ENCODE peak calls at places on chromosomes 3 and 15, in nine cellular contexts. L, M, C, X, P, Q, S, K and I are unnamed samples.

GRCh38 chr15:37054336-37054735 is 46.0 kb downstream of the MEIS2 start:
- DNase-seq in L (no peak), M (no peak), C (no peak), X (no peak), P (no peak), Q (no peak), S (no peak), K (no peak), I (no peak)

GRCh38 chr15:23483821-23484299 is 36.8 kb upstream of the GOLGA6L2 start:
- DNase-seq in L (no peak), M (no peak), C (no peak), X (no peak), P (no peak), Q (no peak), S (no peak), K (no peak), I (no peak)

GRCh38 chr3:19226516-19226915 is 78.2 kb downstream of the KCNH8 start:
- DNase-seq in L (no peak), M (no peak), C (no peak), X (no peak), P (no peak), Q (no peak), S (no peak), K (no peak), I (no peak)

GRCh38 chr3:112519424-112520001 is 20.2 kb upstream of the BTLA start:
- DNase-seq in L (no peak), M (peak), C (no peak), X (peak), P (peak), Q (peak), S (peak), K (no peak), I (peak)

GRCh38 chr15:38482572-38482971 is 28.6 kb downstream of the FAM98B start:
- DNase-seq in L (no peak), M (no peak), C (no peak), X (no peak), P (no peak), Q (no peak), S (no peak), K (no peak), I (no peak)

GRCh38 chr3:71972031-71972430 is 187.1 kb upstream of the PROK2 start:
- DNase-seq in L (no peak), M (no peak), C (no peak), X (peak), P (peak), Q (no peak), S (no peak), K (no peak), I (no peak)

GRCh38 chr3:20563236-20563635 is 377.2 kb upstream of the SGO1 start:
- DNase-seq in L (no peak), M (no peak), C (no peak), X (no peak), P (peak), Q (no peak), S (no peak), K (no peak), I (peak)

GRCh38 chr15:57495037-57495436 is 96.7 kb upstream of the MYZAP start:
- DNase-seq in L (no peak), M (no peak), C (no peak), X (peak), P (no peak), Q (no peak), S (no peak), K (no peak), I (no peak)

GRCh38 chr3:186318135-186318534 is 43.9 kb downstream of the DGKG start:
- DNase-seq in L (no peak), M (no peak), C (no peak), X (peak), P (peak), Q (peak), S (no peak), K (no peak), I (no peak)

GRCh38 chr3:146148468-146148931 is 12.5 kb downstream of the PLOD2 start:
- DNase-seq in L (no peak), M (no peak), C (no peak), X (peak), P (no peak), Q (no peak), S (no peak), K (no peak), I (peak)

GRCh38 chr3:194296448-194296831 is 54.7 kb downstream of the CPN2 start:
- DNase-seq in L (no peak), M (no peak), C (no peak), X (peak), P (peak), Q (peak), S (peak), K (no peak), I (peak)

GRCh38 chr3:126348308-126348920 is 8.8 kb downstream of the KLF15 start:
- DNase-seq in L (no peak), M (no peak), C (no peak), X (no peak), P (no peak), Q (no peak), S (no peak), K (no peak), I (peak)

GRCh38 chr3:188052229-188052965 is 101.6 kb upstream of the LPP start:
- DNase-seq in L (no peak), M (no peak), C (no peak), X (peak), P (peak), Q (peak), S (no peak), K (no peak), I (peak)

GRCh38 chr15:73504885-73505284 is 61.9 kb downstream of the REC114 start:
- DNase-seq in L (no peak), M (no peak), C (no peak), X (no peak), P (no peak), Q (no peak), S (no peak), K (no peak), I (no peak)